ENCODE peak calls at places on chromosomes 2 and 18, in ten cellular contexts. F, X, Q, O, G, B, Z, L, Y and J are unnamed samples.

GRCh38 chr2:30213326-30213725 is 18.0 kb upstream of the LBH start:
- DNase-seq in F (no peak), X (no peak), Q (no peak), O (no peak), G (no peak), B (no peak), Z (no peak), L (no peak), Y (no peak), J (no peak)

GRCh38 chr18:2480536-2480935 is 90.8 kb downstream of the METTL4 start:
- DNase-seq in F (peak; percentile 50), X (no peak), Q (no peak), O (no peak), G (peak; percentile 70), B (no peak), Z (peak; percentile 44), L (no peak), Y (no peak), J (no peak)

GRCh38 chr2:71827973-71828372 is 319.7 kb downstream of the CYP26B1 start:
- DNase-seq in F (no peak), X (no peak), Q (no peak), O (no peak), G (no peak), B (no peak), Z (no peak), L (no peak), Y (no peak), J (no peak)

GRCh38 chr2:74632209-74632938 is 15.8 kb downstream of the M1AP start:
- DNase-seq in F (peak; percentile 44), X (no peak), Q (no peak), O (no peak), G (peak; percentile 18), B (no peak), Z (peak; percentile 51), L (no peak), Y (no peak), J (no peak)

GRCh38 chr2:185374878-185375277 is 363.7 kb upstream of the FSIP2 start:
- DNase-seq in F (no peak), X (no peak), Q (no peak), O (no peak), G (no peak), B (no peak), Z (no peak), L (no peak), Y (no peak), J (no peak)

GRCh38 chr2:238771193-238771592 is 76.7 kb upstream of the TWIST2 start:
- DNase-seq in F (no peak), X (no peak), Q (no peak), O (no peak), G (peak; percentile 8), B (no peak), Z (peak; percentile 25), L (no peak), Y (no peak), J (no peak)

GRCh38 chr2:197862556-197862955 is 58.2 kb downstream of the PLCL1 start:
- DNase-seq in F (no peak), X (no peak), Q (no peak), O (no peak), G (no peak), B (no peak), Z (no peak), L (no peak), Y (no peak), J (no peak)

GRCh38 chr2:236408090-236408489 is 143.9 kb upstream of the ASB18 start:
- DNase-seq in F (no peak), X (no peak), Q (no peak), O (no peak), G (no peak), B (no peak), Z (no peak), L (no peak), Y (no peak), J (no peak)

DNA sequence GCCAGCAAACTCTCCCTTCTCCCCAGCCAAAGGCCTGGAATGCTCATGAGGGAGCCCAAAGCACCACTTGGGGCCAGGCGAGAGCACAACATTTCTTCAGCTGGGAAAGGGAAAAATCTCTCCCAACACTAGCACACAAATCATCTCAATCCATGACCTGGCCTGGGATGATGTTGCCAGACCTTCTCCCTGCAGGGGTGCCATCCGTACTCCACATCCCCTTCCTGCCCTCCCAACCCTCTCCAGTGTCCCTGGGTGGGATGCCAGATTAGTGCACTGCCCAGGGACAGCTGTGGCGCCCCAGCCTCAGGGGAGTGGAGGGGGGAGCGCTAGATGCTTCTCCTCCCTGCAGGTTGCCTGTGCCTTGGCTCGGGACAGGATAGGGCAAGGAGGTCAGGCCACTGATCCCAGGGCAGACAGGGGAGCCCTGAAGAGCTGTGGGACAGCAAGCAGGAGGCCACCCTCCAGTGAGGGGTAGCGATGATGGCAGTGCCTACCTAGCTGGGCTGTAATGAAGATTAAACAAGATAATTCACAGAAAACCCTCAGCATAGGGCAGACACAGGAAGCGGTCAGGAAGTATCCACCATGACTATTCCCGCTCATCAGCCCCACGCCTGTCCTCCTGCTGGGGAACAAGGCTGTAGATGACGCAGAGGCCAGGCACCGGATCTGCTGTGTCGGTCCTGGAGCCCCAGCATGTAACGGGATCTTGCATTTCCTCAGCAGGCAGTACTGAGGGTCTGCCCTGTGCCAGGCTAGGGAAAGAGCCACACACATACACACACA is 31.1 kb downstream of the SERTAD2 start:
- DNase-seq in F (no peak), X (no peak), Q (no peak), O (no peak), G (no peak), B (no peak), Z (no peak), L (no peak), Y (no peak), J (no peak)
- TF ChIP-seq CTCF in F (no peak), X (peak; percentile 18), Q (peak; percentile 20), O (peak; percentile 26), G (no peak), B (no peak), Z (no peak), L (no peak), Y (no peak), J (peak; percentile 48)

GRCh38 chr2:62711832-62712494 is 6.5 kb downstream of the EHBP1 start:
- DNase-seq in F (no peak), X (no peak), Q (no peak), O (no peak), G (no peak), B (no peak), Z (no peak), L (no peak), Y (no peak), J (no peak)
- TF ChIP-seq CTCF in F (no peak), X (no peak), Q (no peak), O (no peak), G (no peak), B (no peak), Z (no peak), L (no peak), Y (no peak), J (no peak)

GRCh38 chr2:143176606-143177005 is 47.4 kb downstream of the ARHGAP15 start:
- DNase-seq in F (no peak), X (no peak), Q (no peak), O (no peak), G (no peak), B (no peak), Z (no peak), L (no peak), Y (no peak), J (no peak)

GRCh38 chr2:143177081-143177786 is 48.0 kb downstream of the ARHGAP15 start:
- DNase-seq in F (no peak), X (no peak), Q (no peak), O (no peak), G (no peak), B (no peak), Z (no peak), L (no peak), Y (no peak), J (no peak)

GRCh38 chr2:143169105-143169504 is 39.9 kb downstream of the ARHGAP15 start:
- DNase-seq in F (no peak), X (no peak), Q (no peak), O (no peak), G (no peak), B (no peak), Z (no peak), L (no peak), Y (no peak), J (no peak)

GRCh38 chr2:143175435-143175834 is 46.2 kb downstream of the ARHGAP15 start:
- DNase-seq in F (no peak), X (no peak), Q (no peak), O (no peak), G (no peak), B (no peak), Z (no peak), L (no peak), Y (no peak), J (no peak)

DNA sequence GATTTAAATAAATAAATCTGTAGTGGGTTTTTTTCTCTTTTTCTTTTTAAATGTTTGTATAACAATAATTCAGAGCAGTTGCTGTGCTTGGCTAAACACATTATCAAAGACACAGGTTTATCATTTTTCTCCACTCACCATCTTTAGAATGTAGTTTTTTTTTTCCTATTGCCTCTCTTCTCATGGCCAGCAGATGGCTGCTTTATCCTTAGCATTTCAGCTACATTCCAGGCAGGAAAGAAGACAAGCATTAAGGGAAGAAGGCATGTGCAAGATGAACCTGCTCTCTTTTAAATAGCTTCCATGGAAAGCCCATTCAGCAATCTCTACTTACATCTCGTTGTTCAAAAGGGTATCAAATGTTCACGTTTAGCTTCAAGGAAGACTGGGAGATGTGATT is 42.6 kb downstream of the ARHGAP15 start:
- DNase-seq in F (no peak), X (no peak), Q (peak; percentile 1), O (no peak), G (peak; percentile 11), B (no peak), Z (peak; percentile 7), L (no peak), Y (no peak), J (no peak)
- TF ChIP-seq CTCF in F (peak; percentile 44), X (peak; percentile 31), Q (peak; percentile 34), O (peak; percentile 29), G (peak; percentile 52), B (peak; percentile 57), Z (peak; percentile 2), L (peak; percentile 8), Y (no peak), J (peak; percentile 74)

GRCh38 chr18:76999077-76999476 is 133.5 kb downstream of the MBP start:
- DNase-seq in F (no peak), X (no peak), Q (no peak), O (no peak), G (no peak), B (no peak), Z (no peak), L (no peak), Y (no peak), J (no peak)

GRCh38 chr18:77000527-77000926 is 132.1 kb downstream of the MBP start:
- DNase-seq in F (no peak), X (no peak), Q (peak; percentile 27), O (no peak), G (peak; percentile 31), B (peak; percentile 61), Z (peak; percentile 16), L (peak; percentile 59), Y (peak; percentile 53), J (no peak)

GRCh38 chr18:77002496-77002895 is 130.1 kb downstream of the MBP start:
- DNase-seq in F (no peak), X (no peak), Q (no peak), O (no peak), G (no peak), B (no peak), Z (no peak), L (no peak), Y (no peak), J (no peak)

GRCh38 chr18:77001979-77002378 is 130.6 kb downstream of the MBP start:
- DNase-seq in F (no peak), X (peak; percentile 55), Q (no peak), O (no peak), G (no peak), B (no peak), Z (no peak), L (no peak), Y (no peak), J (no peak)

GRCh38 chr18:77001041-77001440 is 131.5 kb downstream of the MBP start:
- DNase-seq in F (no peak), X (no peak), Q (no peak), O (no peak), G (no peak), B (no peak), Z (no peak), L (no peak), Y (no peak), J (no peak)
- TF ChIP-seq CTCF in F (no peak), X (no peak), Q (no peak), O (no peak), G (no peak), B (no peak), Z (no peak), L (no peak), Y (no peak), J (no peak)